ENCODE peak calls at places on chromosomes 12 and 14, in five cellular contexts. One of them, this sample, is unnamed.

GRCh38 chr12:117526756-117527479 is 165.5 kb upstream of the NOS1 start:
- DNase-seq in transverse colon: no peak
- DNase-seq in naive thymus-derived CD4-positive, alpha-beta T cell: no peak
- DNase-seq in neural progenitor cell: peak; percentile 20
- DNase-seq in CD4-positive, alpha-beta memory T cell: no peak
- DNase-seq in this sample: no peak

GRCh38 chr14:61258985-61259384 is 22.2 kb downstream of the TMEM30B start:
- DNase-seq in CD4-positive, alpha-beta memory T cell: no peak
- DNase-seq in naive thymus-derived CD4-positive, alpha-beta T cell: no peak
- DNase-seq in transverse colon: no peak
- DNase-seq in neural progenitor cell: no peak
- DNase-seq in this sample: peak; percentile 78

GRCh38 chr14:60951781-60952435 is 29.0 kb downstream of the TRMT5 start:
- DNase-seq in transverse colon: no peak
- DNase-seq in CD4-positive, alpha-beta memory T cell: no peak
- DNase-seq in naive thymus-derived CD4-positive, alpha-beta T cell: no peak
- DNase-seq in neural progenitor cell: no peak
- DNase-seq in this sample: no peak

GRCh38 chr14:55807536-55807935 is 227.5 kb downstream of the KTN1 start:
- DNase-seq in transverse colon: no peak
- DNase-seq in neural progenitor cell: no peak
- DNase-seq in naive thymus-derived CD4-positive, alpha-beta T cell: no peak
- DNase-seq in CD4-positive, alpha-beta memory T cell: no peak
- DNase-seq in this sample: no peak

GRCh38 chr12:22656835-22657234 is 31.9 kb downstream of the ETNK1 start:
- DNase-seq in neural progenitor cell: no peak
- DNase-seq in naive thymus-derived CD4-positive, alpha-beta T cell: no peak
- DNase-seq in CD4-positive, alpha-beta memory T cell: no peak
- DNase-seq in transverse colon: no peak
- DNase-seq in this sample: no peak

GRCh38 chr14:102675396-102675795 is 82.9 kb downstream of the RCOR1 start:
- DNase-seq in neural progenitor cell: no peak
- DNase-seq in CD4-positive, alpha-beta memory T cell: no peak
- DNase-seq in naive thymus-derived CD4-positive, alpha-beta T cell: no peak
- DNase-seq in transverse colon: no peak
- DNase-seq in this sample: no peak

GRCh38 chr12:116588390-116589028 is 29.3 kb downstream of the MAP1LC3B2 start:
- DNase-seq in transverse colon: no peak
- DNase-seq in CD4-positive, alpha-beta memory T cell: no peak
- DNase-seq in naive thymus-derived CD4-positive, alpha-beta T cell: no peak
- DNase-seq in neural progenitor cell: no peak
- DNase-seq in this sample: no peak

GRCh38 chr12:18970603-18971002 is 158.9 kb upstream of the PLEKHA5 start:
- DNase-seq in neural progenitor cell: no peak
- DNase-seq in transverse colon: no peak
- DNase-seq in naive thymus-derived CD4-positive, alpha-beta T cell: no peak
- DNase-seq in CD4-positive, alpha-beta memory T cell: no peak
- DNase-seq in this sample: peak; percentile 18

GRCh38 chr12:88142610-88142991 is 494 bp downstream of the TMTC3 start:
- DNase-seq in naive thymus-derived CD4-positive, alpha-beta T cell: no peak
- DNase-seq in transverse colon: peak; percentile 30
- DNase-seq in CD4-positive, alpha-beta memory T cell: no peak
- DNase-seq in neural progenitor cell: peak; percentile 40
- DNase-seq in this sample: peak; percentile 8

GRCh38 chr12:117685115-117685926 is 283.5 kb downstream of the KSR2 start:
- DNase-seq in neural progenitor cell: peak; percentile 67
- DNase-seq in transverse colon: peak; percentile 66
- DNase-seq in CD4-positive, alpha-beta memory T cell: no peak
- DNase-seq in naive thymus-derived CD4-positive, alpha-beta T cell: no peak
- DNase-seq in this sample: no peak

GRCh38 chr12:11814362-11814761 is 164.9 kb downstream of the ETV6 start:
- DNase-seq in CD4-positive, alpha-beta memory T cell: no peak
- DNase-seq in naive thymus-derived CD4-positive, alpha-beta T cell: no peak
- DNase-seq in neural progenitor cell: no peak
- DNase-seq in transverse colon: no peak
- DNase-seq in this sample: peak; percentile 49

GRCh38 chr12:110100315-110100970 is 23.7 kb upstream of the IFT81 start:
- DNase-seq in transverse colon: peak; percentile 73
- DNase-seq in CD4-positive, alpha-beta memory T cell: peak; percentile 60
- DNase-seq in naive thymus-derived CD4-positive, alpha-beta T cell: peak; percentile 60
- DNase-seq in neural progenitor cell: peak; percentile 82
- DNase-seq in this sample: peak; percentile 87

GRCh38 chr12:68356060-68356748 is 24.0 kb upstream of the MDM1 start:
- DNase-seq in naive thymus-derived CD4-positive, alpha-beta T cell: no peak
- DNase-seq in neural progenitor cell: no peak
- DNase-seq in transverse colon: no peak
- DNase-seq in CD4-positive, alpha-beta memory T cell: no peak
- DNase-seq in this sample: no peak

GRCh38 chr12:61757831-61758505 is 502.2 kb upstream of the USP15 start:
- DNase-seq in transverse colon: no peak
- DNase-seq in neural progenitor cell: no peak
- DNase-seq in CD4-positive, alpha-beta memory T cell: no peak
- DNase-seq in naive thymus-derived CD4-positive, alpha-beta T cell: no peak
- DNase-seq in this sample: peak; percentile 59

GRCh38 chr14:68384335-68384734 is 408.5 kb downstream of the ZFP36L1 start:
- DNase-seq in CD4-positive, alpha-beta memory T cell: no peak
- DNase-seq in transverse colon: peak; percentile 37
- DNase-seq in neural progenitor cell: no peak
- DNase-seq in naive thymus-derived CD4-positive, alpha-beta T cell: no peak
- DNase-seq in this sample: no peak

GRCh38 chr14:68389973-68390372 is 402.9 kb downstream of the ZFP36L1 start:
- DNase-seq in naive thymus-derived CD4-positive, alpha-beta T cell: no peak
- DNase-seq in neural progenitor cell: no peak
- DNase-seq in transverse colon: no peak
- DNase-seq in CD4-positive, alpha-beta memory T cell: no peak
- DNase-seq in this sample: no peak

GRCh38 chr14:68386446-68386845 is 406.4 kb downstream of the ZFP36L1 start:
- DNase-seq in transverse colon: no peak
- DNase-seq in CD4-positive, alpha-beta memory T cell: no peak
- DNase-seq in naive thymus-derived CD4-positive, alpha-beta T cell: no peak
- DNase-seq in neural progenitor cell: no peak
- DNase-seq in this sample: no peak

GRCh38 chr14:68384881-68385280 is 408.0 kb downstream of the ZFP36L1 start:
- DNase-seq in naive thymus-derived CD4-positive, alpha-beta T cell: no peak
- DNase-seq in transverse colon: no peak
- DNase-seq in CD4-positive, alpha-beta memory T cell: no peak
- DNase-seq in neural progenitor cell: no peak
- DNase-seq in this sample: no peak

GRCh38 chr14:68386950-68387779 is 405.7 kb downstream of the ZFP36L1 start:
- DNase-seq in transverse colon: no peak
- DNase-seq in CD4-positive, alpha-beta memory T cell: no peak
- DNase-seq in neural progenitor cell: no peak
- DNase-seq in naive thymus-derived CD4-positive, alpha-beta T cell: no peak
- DNase-seq in this sample: no peak
- H3K4me1 ChIP-seq in transverse colon: peaks cover 2% of the 10 kb centered on the region
- H3K4me1 ChIP-seq in CD4-positive, alpha-beta memory T cell: no peaks in the 10 kb centered on the region
- H3K4me1 ChIP-seq in neural progenitor cell: peaks cover 17% of the 10 kb centered on the region
- H3K4me1 ChIP-seq in naive thymus-derived CD4-positive, alpha-beta T cell: no peaks in the 10 kb centered on the region
- H3K4me1 ChIP-seq in this sample: peaks cover 8% of the 10 kb centered on the region

DNA sequence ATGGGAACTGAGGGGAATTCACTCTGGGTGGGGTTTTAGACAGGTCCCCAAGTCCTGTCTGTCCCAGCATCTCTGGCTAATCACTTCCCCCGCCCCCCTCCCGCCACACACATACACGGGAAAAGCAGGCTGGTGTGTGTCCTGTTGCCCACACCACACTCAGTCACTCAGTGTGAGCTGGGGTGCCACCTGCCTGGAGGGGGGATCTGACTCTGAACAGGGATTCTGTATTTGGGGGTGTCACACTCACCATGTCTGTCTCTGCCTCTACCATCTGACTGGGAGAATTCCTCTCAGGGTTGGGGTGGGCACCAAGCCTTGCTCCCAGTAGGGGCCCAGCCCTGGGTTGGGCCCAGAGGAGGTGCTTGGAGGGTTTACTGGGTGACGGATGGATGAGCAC is 31.1 kb downstream of the SH2B3 start:
- DNase-seq in neural progenitor cell: no peak
- DNase-seq in CD4-positive, alpha-beta memory T cell: no peak
- DNase-seq in transverse colon: no peak
- DNase-seq in naive thymus-derived CD4-positive, alpha-beta T cell: no peak
- DNase-seq in this sample: no peak
- H3K4me1 ChIP-seq in neural progenitor cell: no peaks in the 10 kb centered on the region
- H3K4me1 ChIP-seq in CD4-positive, alpha-beta memory T cell: peaks cover 96% of the 10 kb centered on the region
- H3K4me1 ChIP-seq in transverse colon: peaks cover 51% of the 10 kb centered on the region
- H3K4me1 ChIP-seq in naive thymus-derived CD4-positive, alpha-beta T cell: peaks cover 64% of the 10 kb centered on the region
- H3K4me1 ChIP-seq in this sample: peaks cover 68% of the 10 kb centered on the region

GRCh38 chr14:81315344-81315743 is 84.8 kb downstream of the STON2 start:
- DNase-seq in transverse colon: no peak
- DNase-seq in CD4-positive, alpha-beta memory T cell: no peak
- DNase-seq in neural progenitor cell: peak; percentile 71
- DNase-seq in naive thymus-derived CD4-positive, alpha-beta T cell: no peak
- DNase-seq in this sample: no peak
- H3K4me1 ChIP-seq in transverse colon: no peaks in the 10 kb centered on the region
- H3K4me1 ChIP-seq in CD4-positive, alpha-beta memory T cell: no peaks in the 10 kb centered on the region
- H3K4me1 ChIP-seq in neural progenitor cell: peaks cover 56% of the 10 kb centered on the region
- H3K4me1 ChIP-seq in naive thymus-derived CD4-positive, alpha-beta T cell: no peaks in the 10 kb centered on the region
- H3K4me1 ChIP-seq in this sample: peaks cover 7% of the 10 kb centered on the region

DNA sequence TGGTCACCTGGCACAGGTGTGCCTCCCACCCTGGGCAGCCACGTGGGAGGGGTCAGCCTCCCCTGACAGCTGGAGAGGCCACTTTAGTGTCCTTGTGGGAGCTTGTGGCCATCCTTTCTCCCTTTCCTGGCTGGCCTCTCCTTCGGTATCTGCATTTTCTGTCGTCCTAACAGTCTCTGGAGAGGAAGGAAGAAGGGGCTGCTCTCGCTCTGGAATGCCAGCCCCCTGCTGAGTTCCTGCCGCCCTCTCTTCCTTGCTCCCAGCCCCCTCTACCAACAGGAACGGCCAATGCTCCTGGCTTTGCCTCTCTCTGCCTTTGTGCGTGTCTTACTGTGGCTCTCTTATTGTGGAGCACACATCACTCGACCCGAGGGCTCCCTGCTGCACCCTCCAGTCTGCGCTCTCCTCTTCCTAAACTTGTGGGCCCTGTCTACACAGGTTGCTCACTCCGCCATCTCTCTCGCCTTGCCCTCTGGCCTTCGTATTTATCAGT is 70.8 kb downstream of the FBXL14 start:
- DNase-seq in naive thymus-derived CD4-positive, alpha-beta T cell: no peak
- DNase-seq in transverse colon: no peak
- DNase-seq in neural progenitor cell: peak; percentile 74
- DNase-seq in CD4-positive, alpha-beta memory T cell: no peak
- DNase-seq in this sample: no peak
- H3K4me1 ChIP-seq in naive thymus-derived CD4-positive, alpha-beta T cell: no peaks in the 10 kb centered on the region
- H3K4me1 ChIP-seq in transverse colon: peaks cover 12% of the 10 kb centered on the region
- H3K4me1 ChIP-seq in neural progenitor cell: peaks cover 23% of the 10 kb centered on the region
- H3K4me1 ChIP-seq in CD4-positive, alpha-beta memory T cell: no peaks in the 10 kb centered on the region
- H3K4me1 ChIP-seq in this sample: peaks cover 4% of the 10 kb centered on the region

GRCh38 chr14:93054006-93054405 is 61.7 kb downstream of the ITPK1 start:
- DNase-seq in neural progenitor cell: no peak
- DNase-seq in CD4-positive, alpha-beta memory T cell: no peak
- DNase-seq in naive thymus-derived CD4-positive, alpha-beta T cell: no peak
- DNase-seq in transverse colon: peak; percentile 60
- DNase-seq in this sample: no peak

GRCh38 chr14:93049867-93050331 is 65.8 kb downstream of the ITPK1 start:
- DNase-seq in naive thymus-derived CD4-positive, alpha-beta T cell: no peak
- DNase-seq in CD4-positive, alpha-beta memory T cell: no peak
- DNase-seq in neural progenitor cell: peak; percentile 41
- DNase-seq in transverse colon: no peak
- DNase-seq in this sample: no peak

GRCh38 chr14:93049295-93049694 is 66.4 kb downstream of the ITPK1 start:
- DNase-seq in CD4-positive, alpha-beta memory T cell: no peak
- DNase-seq in neural progenitor cell: no peak
- DNase-seq in transverse colon: peak; percentile 88
- DNase-seq in naive thymus-derived CD4-positive, alpha-beta T cell: no peak
- DNase-seq in this sample: no peak

GRCh38 chr14:93050761-93051160 is 65.0 kb downstream of the ITPK1 start:
- DNase-seq in transverse colon: peak; percentile 50
- DNase-seq in neural progenitor cell: no peak
- DNase-seq in naive thymus-derived CD4-positive, alpha-beta T cell: no peak
- DNase-seq in CD4-positive, alpha-beta memory T cell: no peak
- DNase-seq in this sample: no peak

DNA sequence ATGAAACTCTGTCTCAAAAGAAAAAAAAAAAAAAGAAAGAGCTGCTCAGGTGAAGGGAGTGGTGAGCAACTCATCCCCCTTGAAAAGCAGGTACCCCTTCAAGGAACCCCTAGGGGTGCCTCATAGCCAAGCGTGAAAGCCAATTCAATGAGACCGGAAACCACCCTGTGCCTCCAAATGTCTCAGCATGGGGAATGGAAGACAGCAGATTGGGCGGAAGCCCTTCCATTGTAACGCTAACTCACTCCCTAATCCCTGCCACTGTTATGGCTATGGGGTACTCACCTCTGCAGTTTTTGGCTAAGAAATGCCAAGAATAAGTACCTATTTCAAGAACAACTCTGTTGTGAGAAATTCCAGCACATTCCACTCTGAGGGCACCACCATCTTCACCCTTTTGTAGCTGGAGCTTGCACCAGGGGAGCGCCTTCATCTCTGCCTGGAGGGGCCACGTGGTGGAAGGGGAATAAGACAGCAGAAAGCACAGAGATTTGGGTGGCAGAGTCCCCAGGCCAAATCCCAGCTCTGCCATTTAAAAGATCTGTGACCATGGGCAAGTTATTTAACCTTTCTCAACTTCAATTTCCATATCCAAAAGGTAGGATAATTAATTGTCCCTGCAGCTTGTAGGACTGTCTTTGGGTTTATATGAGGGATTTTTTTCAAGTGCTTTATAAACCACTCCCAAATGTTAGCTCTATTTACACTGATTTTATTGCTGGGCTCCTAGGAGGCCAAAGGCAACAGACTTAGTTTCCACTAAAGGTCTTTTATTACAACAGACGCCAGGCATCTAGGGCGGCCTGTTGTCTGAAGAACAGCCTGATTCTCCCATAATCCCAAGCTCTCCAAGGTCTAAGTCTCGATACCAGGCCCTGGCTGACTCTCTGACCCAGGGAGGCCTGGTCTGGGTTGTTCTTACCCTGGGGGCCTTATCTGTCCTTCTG is 63.9 kb downstream of the ITPK1 start:
- DNase-seq in CD4-positive, alpha-beta memory T cell: no peak
- DNase-seq in naive thymus-derived CD4-positive, alpha-beta T cell: no peak
- DNase-seq in neural progenitor cell: peak; percentile 40
- DNase-seq in transverse colon: no peak
- DNase-seq in this sample: no peak
- H3K4me1 ChIP-seq in CD4-positive, alpha-beta memory T cell: no peaks in the 10 kb centered on the region
- H3K4me1 ChIP-seq in naive thymus-derived CD4-positive, alpha-beta T cell: no peaks in the 10 kb centered on the region
- H3K4me1 ChIP-seq in neural progenitor cell: peaks cover 24% of the 10 kb centered on the region
- H3K4me1 ChIP-seq in transverse colon: peaks cover 94% of the 10 kb centered on the region
- H3K4me1 ChIP-seq in this sample: no peaks in the 10 kb centered on the region

GRCh38 chr14:34113991-34114390 is 163.1 kb upstream of the EGLN3 start:
- DNase-seq in naive thymus-derived CD4-positive, alpha-beta T cell: no peak
- DNase-seq in CD4-positive, alpha-beta memory T cell: no peak
- DNase-seq in neural progenitor cell: no peak
- DNase-seq in transverse colon: no peak
- DNase-seq in this sample: no peak
- H3K4me1 ChIP-seq in naive thymus-derived CD4-positive, alpha-beta T cell: no peaks in the 10 kb centered on the region
- H3K4me1 ChIP-seq in CD4-positive, alpha-beta memory T cell: no peaks in the 10 kb centered on the region
- H3K4me1 ChIP-seq in neural progenitor cell: no peaks in the 10 kb centered on the region
- H3K4me1 ChIP-seq in transverse colon: no peaks in the 10 kb centered on the region
- H3K4me1 ChIP-seq in this sample: no peaks in the 10 kb centered on the region

GRCh38 chr12:14950421-14950820 is 11.0 kb downstream of the ARHGDIB start:
- DNase-seq in neural progenitor cell: peak; percentile 9
- DNase-seq in CD4-positive, alpha-beta memory T cell: no peak
- DNase-seq in naive thymus-derived CD4-positive, alpha-beta T cell: no peak
- DNase-seq in transverse colon: no peak
- DNase-seq in this sample: no peak
- H3K4me1 ChIP-seq in neural progenitor cell: peaks cover 4% of the 10 kb centered on the region
- H3K4me1 ChIP-seq in CD4-positive, alpha-beta memory T cell: peaks cover 100% of the 10 kb centered on the region
- H3K4me1 ChIP-seq in naive thymus-derived CD4-positive, alpha-beta T cell: peaks cover 85% of the 10 kb centered on the region
- H3K4me1 ChIP-seq in transverse colon: peaks cover 32% of the 10 kb centered on the region
- H3K4me1 ChIP-seq in this sample: peaks cover 22% of the 10 kb centered on the region

This sample was measured in A673.